ENCODE peak calls at places on chromosomes 3 and 15, in six cellular contexts. O is activated CD4-positive, alpha-beta T cell treated with anti-CD3 and anti-CD28 coated beads, Interleukin-2, amount 50 U/mL, for 4 hours; A is NAMALWA; I is AG09319; W is fibroblast of the conjunctiva; V is GM03348. R is an unnamed sample.

GRCh38 chr3:133746722-133747086 is 511 bp downstream of the TF start:
- DNase-seq in A (no peak), I (no peak), W (no peak), O (no peak), V (no peak), R (no peak)

GRCh38 chr3:86774082-86774691 is 216.8 kb downstream of the VGLL3 start:
- DNase-seq in W (peak), A (peak), I (no peak), V (peak), O (no peak), R (peak)

GRCh38 chr3:9909221-9910013 is 6.8 kb downstream of the IL17RE start:
- DNase-seq in V (no peak), A (no peak), I (no peak), W (no peak), O (no peak), R (no peak)

GRCh38 chr15:50944692-50945091 is 36.2 kb downstream of the AP4E1 start:
- DNase-seq in W (no peak), V (no peak), O (no peak), I (no peak), A (no peak), R (no peak)

GRCh38 chr15:67156426-67156825 is 91.0 kb downstream of the SMAD3 start:
- DNase-seq in A (no peak), I (no peak), W (no peak), O (no peak), V (no peak), R (no peak)

GRCh38 chr3:11784962-11785361 is 61.7 kb downstream of the TAMM41 start:
- DNase-seq in A (peak), W (no peak), O (no peak), I (no peak), V (no peak), R (no peak)

GRCh38 chr3:174125267-174125844 is 727.8 kb downstream of the NLGN1 start:
- DNase-seq in I (peak), O (no peak), A (peak), V (peak), W (peak), R (no peak)

GRCh38 chr3:144770813-144771400 is 799.3 kb downstream of the DIPK2A start:
- DNase-seq in O (no peak), I (no peak), V (peak), W (peak), A (peak), R (peak)

GRCh38 chr3:37833790-37834189 is 27.9 kb upstream of the CTDSPL start:
- DNase-seq in W (no peak), O (no peak), A (peak), I (no peak), V (no peak), R (no peak)

GRCh38 chr3:139302084-139302800 is 41.6 kb upstream of the MRPS22 start:
- DNase-seq in O (no peak), V (peak), A (no peak), I (peak), W (peak), R (peak)